ENCODE peak calls at places on chromosomes 3 and 15, in five cellular contexts. One of them, this sample, is unnamed.
A peak's percentile ranks its signal among the peaks of the same experiment; 100 is the strongest.

GRCh38 chr3:30548605-30549004 is 57.8 kb upstream of the TGFBR2 start:
- DNase-seq in suprapubic skin: no peak
- DNase-seq in stimulated activated effector memory CD8-positive, alpha-beta T cell treated with anti-CD3 and anti-CD28 coated beads, Interleukin-12 subunit alpha, Interleukin-12 subunit beta, amount 100 ng/mL, for 72 hours: no peak
- DNase-seq in CD8-positive, alpha-beta memory T cell: peak; percentile 1
- DNase-seq in foreskin fibroblast: peak; percentile 26
- DNase-seq in this sample: no peak

GRCh38 chr15:29925227-29926082 is 103.2 kb upstream of the TJP1 start:
- DNase-seq in foreskin fibroblast: peak; percentile 85
- DNase-seq in stimulated activated effector memory CD8-positive, alpha-beta T cell treated with anti-CD3 and anti-CD28 coated beads, Interleukin-12 subunit alpha, Interleukin-12 subunit beta, amount 100 ng/mL, for 72 hours: no peak
- DNase-seq in suprapubic skin: no peak
- DNase-seq in CD8-positive, alpha-beta memory T cell: no peak
- DNase-seq in this sample: no peak

GRCh38 chr3:64011685-64012084 is 11.6 kb downstream of the PSMD6 start:
- DNase-seq in stimulated activated effector memory CD8-positive, alpha-beta T cell treated with anti-CD3 and anti-CD28 coated beads, Interleukin-12 subunit alpha, Interleukin-12 subunit beta, amount 100 ng/mL, for 72 hours: no peak
- DNase-seq in foreskin fibroblast: peak; percentile 75
- DNase-seq in suprapubic skin: no peak
- DNase-seq in CD8-positive, alpha-beta memory T cell: no peak
- DNase-seq in this sample: no peak

GRCh38 chr15:65032823-65033537 is 3.5 kb upstream of the MTFMT start:
- DNase-seq in foreskin fibroblast: peak; percentile 71
- DNase-seq in suprapubic skin: no peak
- DNase-seq in stimulated activated effector memory CD8-positive, alpha-beta T cell treated with anti-CD3 and anti-CD28 coated beads, Interleukin-12 subunit alpha, Interleukin-12 subunit beta, amount 100 ng/mL, for 72 hours: peak; percentile 62
- DNase-seq in CD8-positive, alpha-beta memory T cell: no peak
- DNase-seq in this sample: no peak

GRCh38 chr3:123618768-123619484 is 34.1 kb upstream of the HACD2 start:
- DNase-seq in suprapubic skin: no peak
- DNase-seq in stimulated activated effector memory CD8-positive, alpha-beta T cell treated with anti-CD3 and anti-CD28 coated beads, Interleukin-12 subunit alpha, Interleukin-12 subunit beta, amount 100 ng/mL, for 72 hours: no peak
- DNase-seq in foreskin fibroblast: peak; percentile 88
- DNase-seq in CD8-positive, alpha-beta memory T cell: no peak
- DNase-seq in this sample: no peak

GRCh38 chr15:29631076-29632070 is 190.9 kb downstream of the TJP1 start:
- DNase-seq in CD8-positive, alpha-beta memory T cell: no peak
- DNase-seq in stimulated activated effector memory CD8-positive, alpha-beta T cell treated with anti-CD3 and anti-CD28 coated beads, Interleukin-12 subunit alpha, Interleukin-12 subunit beta, amount 100 ng/mL, for 72 hours: no peak
- DNase-seq in suprapubic skin: no peak
- DNase-seq in foreskin fibroblast: no peak
- DNase-seq in this sample: no peak

GRCh38 chr3:107217161-107217560 is 160.1 kb upstream of the CCDC54 start:
- DNase-seq in stimulated activated effector memory CD8-positive, alpha-beta T cell treated with anti-CD3 and anti-CD28 coated beads, Interleukin-12 subunit alpha, Interleukin-12 subunit beta, amount 100 ng/mL, for 72 hours: no peak
- DNase-seq in foreskin fibroblast: peak; percentile 95
- DNase-seq in CD8-positive, alpha-beta memory T cell: no peak
- DNase-seq in suprapubic skin: no peak
- DNase-seq in this sample: no peak

GRCh38 chr3:43213631-43214030 is 72.7 kb upstream of the SNRK start:
- DNase-seq in suprapubic skin: no peak
- DNase-seq in CD8-positive, alpha-beta memory T cell: no peak
- DNase-seq in foreskin fibroblast: no peak
- DNase-seq in stimulated activated effector memory CD8-positive, alpha-beta T cell treated with anti-CD3 and anti-CD28 coated beads, Interleukin-12 subunit alpha, Interleukin-12 subunit beta, amount 100 ng/mL, for 72 hours: no peak
- DNase-seq in this sample: no peak

GRCh38 chr3:120093923-120094775 is at the start of gene GSK3B:
- DNase-seq in suprapubic skin: peak; percentile 90
- DNase-seq in CD8-positive, alpha-beta memory T cell: peak; percentile 73
- DNase-seq in foreskin fibroblast: no peak
- DNase-seq in stimulated activated effector memory CD8-positive, alpha-beta T cell treated with anti-CD3 and anti-CD28 coated beads, Interleukin-12 subunit alpha, Interleukin-12 subunit beta, amount 100 ng/mL, for 72 hours: peak; percentile 100
- DNase-seq in this sample: peak; percentile 98

GRCh38 chr3:195133462-195133861 is 137.5 kb downstream of the XXYLT1 start:
- DNase-seq in stimulated activated effector memory CD8-positive, alpha-beta T cell treated with anti-CD3 and anti-CD28 coated beads, Interleukin-12 subunit alpha, Interleukin-12 subunit beta, amount 100 ng/mL, for 72 hours: peak; percentile 59
- DNase-seq in CD8-positive, alpha-beta memory T cell: peak; percentile 5
- DNase-seq in foreskin fibroblast: peak; percentile 77
- DNase-seq in suprapubic skin: no peak
- DNase-seq in this sample: no peak

GRCh38 chr15:49855917-49856637 is 235.2 kb downstream of the DTWD1 start:
- DNase-seq in suprapubic skin: no peak
- DNase-seq in foreskin fibroblast: peak; percentile 95
- DNase-seq in stimulated activated effector memory CD8-positive, alpha-beta T cell treated with anti-CD3 and anti-CD28 coated beads, Interleukin-12 subunit alpha, Interleukin-12 subunit beta, amount 100 ng/mL, for 72 hours: no peak
- DNase-seq in CD8-positive, alpha-beta memory T cell: no peak
- DNase-seq in this sample: no peak

GRCh38 chr3:9949115-9949514 is 3.1 kb downstream of the PRRT3 start:
- DNase-seq in CD8-positive, alpha-beta memory T cell: no peak
- DNase-seq in foreskin fibroblast: no peak
- DNase-seq in stimulated activated effector memory CD8-positive, alpha-beta T cell treated with anti-CD3 and anti-CD28 coated beads, Interleukin-12 subunit alpha, Interleukin-12 subunit beta, amount 100 ng/mL, for 72 hours: no peak
- DNase-seq in suprapubic skin: no peak
- DNase-seq in this sample: no peak

GRCh38 chr3:52315977-52316764 is at the start of gene DNAH1:
- DNase-seq in foreskin fibroblast: no peak
- DNase-seq in CD8-positive, alpha-beta memory T cell: no peak
- DNase-seq in suprapubic skin: no peak
- DNase-seq in stimulated activated effector memory CD8-positive, alpha-beta T cell treated with anti-CD3 and anti-CD28 coated beads, Interleukin-12 subunit alpha, Interleukin-12 subunit beta, amount 100 ng/mL, for 72 hours: no peak
- DNase-seq in this sample: no peak

GRCh38 chr3:104521606-104522336 is 844.9 kb upstream of the ALCAM start:
- DNase-seq in foreskin fibroblast: no peak
- DNase-seq in CD8-positive, alpha-beta memory T cell: no peak
- DNase-seq in suprapubic skin: no peak
- DNase-seq in stimulated activated effector memory CD8-positive, alpha-beta T cell treated with anti-CD3 and anti-CD28 coated beads, Interleukin-12 subunit alpha, Interleukin-12 subunit beta, amount 100 ng/mL, for 72 hours: no peak
- DNase-seq in this sample: no peak

GRCh38 chr15:83404143-83404542 is 43.0 kb upstream of the SH3GL3 start:
- DNase-seq in foreskin fibroblast: no peak
- DNase-seq in CD8-positive, alpha-beta memory T cell: no peak
- DNase-seq in stimulated activated effector memory CD8-positive, alpha-beta T cell treated with anti-CD3 and anti-CD28 coated beads, Interleukin-12 subunit alpha, Interleukin-12 subunit beta, amount 100 ng/mL, for 72 hours: no peak
- DNase-seq in suprapubic skin: no peak
- DNase-seq in this sample: no peak

GRCh38 chr3:126329927-126330725 is 27.1 kb downstream of the KLF15 start:
- DNase-seq in foreskin fibroblast: no peak
- DNase-seq in stimulated activated effector memory CD8-positive, alpha-beta T cell treated with anti-CD3 and anti-CD28 coated beads, Interleukin-12 subunit alpha, Interleukin-12 subunit beta, amount 100 ng/mL, for 72 hours: no peak
- DNase-seq in suprapubic skin: peak; percentile 29
- DNase-seq in CD8-positive, alpha-beta memory T cell: no peak
- DNase-seq in this sample: peak; percentile 28

GRCh38 chr3:107884719-107885460 is 205.9 kb downstream of the CD47 start:
- DNase-seq in stimulated activated effector memory CD8-positive, alpha-beta T cell treated with anti-CD3 and anti-CD28 coated beads, Interleukin-12 subunit alpha, Interleukin-12 subunit beta, amount 100 ng/mL, for 72 hours: no peak
- DNase-seq in foreskin fibroblast: peak; percentile 70
- DNase-seq in CD8-positive, alpha-beta memory T cell: no peak
- DNase-seq in suprapubic skin: no peak
- DNase-seq in this sample: no peak

GRCh38 chr15:55204464-55204863 is 7.7 kb upstream of the RSL24D1 start:
- DNase-seq in foreskin fibroblast: no peak
- DNase-seq in CD8-positive, alpha-beta memory T cell: no peak
- DNase-seq in suprapubic skin: no peak
- DNase-seq in stimulated activated effector memory CD8-positive, alpha-beta T cell treated with anti-CD3 and anti-CD28 coated beads, Interleukin-12 subunit alpha, Interleukin-12 subunit beta, amount 100 ng/mL, for 72 hours: no peak
- DNase-seq in this sample: no peak

GRCh38 chr3:110576962-110577361 is 494.7 kb upstream of the NECTIN3 start:
- DNase-seq in stimulated activated effector memory CD8-positive, alpha-beta T cell treated with anti-CD3 and anti-CD28 coated beads, Interleukin-12 subunit alpha, Interleukin-12 subunit beta, amount 100 ng/mL, for 72 hours: no peak
- DNase-seq in CD8-positive, alpha-beta memory T cell: no peak
- DNase-seq in foreskin fibroblast: peak; percentile 97
- DNase-seq in suprapubic skin: no peak
- DNase-seq in this sample: no peak

GRCh38 chr15:85142324-85142723 is 160.7 kb downstream of the PDE8A start:
- DNase-seq in stimulated activated effector memory CD8-positive, alpha-beta T cell treated with anti-CD3 and anti-CD28 coated beads, Interleukin-12 subunit alpha, Interleukin-12 subunit beta, amount 100 ng/mL, for 72 hours: no peak
- DNase-seq in suprapubic skin: no peak
- DNase-seq in foreskin fibroblast: peak; percentile 80
- DNase-seq in CD8-positive, alpha-beta memory T cell: no peak
- DNase-seq in this sample: no peak

GRCh38 chr15:79308874-79309273 is 2.0 kb upstream of the TMED3 start:
- DNase-seq in CD8-positive, alpha-beta memory T cell: no peak
- DNase-seq in foreskin fibroblast: no peak
- DNase-seq in stimulated activated effector memory CD8-positive, alpha-beta T cell treated with anti-CD3 and anti-CD28 coated beads, Interleukin-12 subunit alpha, Interleukin-12 subunit beta, amount 100 ng/mL, for 72 hours: no peak
- DNase-seq in suprapubic skin: no peak
- DNase-seq in this sample: no peak

GRCh38 chr3:144585953-144586352 is 614.3 kb downstream of the DIPK2A start:
- DNase-seq in stimulated activated effector memory CD8-positive, alpha-beta T cell treated with anti-CD3 and anti-CD28 coated beads, Interleukin-12 subunit alpha, Interleukin-12 subunit beta, amount 100 ng/mL, for 72 hours: no peak
- DNase-seq in foreskin fibroblast: no peak
- DNase-seq in CD8-positive, alpha-beta memory T cell: no peak
- DNase-seq in suprapubic skin: no peak
- DNase-seq in this sample: no peak

GRCh38 chr3:186708983-186709679 is 8.0 kb upstream of the KNG1 start:
- DNase-seq in stimulated activated effector memory CD8-positive, alpha-beta T cell treated with anti-CD3 and anti-CD28 coated beads, Interleukin-12 subunit alpha, Interleukin-12 subunit beta, amount 100 ng/mL, for 72 hours: no peak
- DNase-seq in suprapubic skin: no peak
- DNase-seq in foreskin fibroblast: peak; percentile 13
- DNase-seq in CD8-positive, alpha-beta memory T cell: no peak
- DNase-seq in this sample: no peak

GRCh38 chr15:52221730-52222129 is 30.5 kb upstream of the GNB5 start:
- DNase-seq in stimulated activated effector memory CD8-positive, alpha-beta T cell treated with anti-CD3 and anti-CD28 coated beads, Interleukin-12 subunit alpha, Interleukin-12 subunit beta, amount 100 ng/mL, for 72 hours: no peak
- DNase-seq in CD8-positive, alpha-beta memory T cell: no peak
- DNase-seq in foreskin fibroblast: no peak
- DNase-seq in suprapubic skin: no peak
- DNase-seq in this sample: no peak

GRCh38 chr15:74960286-74960685 is 3.7 kb upstream of the RPP25 start:
- DNase-seq in suprapubic skin: no peak
- DNase-seq in stimulated activated effector memory CD8-positive, alpha-beta T cell treated with anti-CD3 and anti-CD28 coated beads, Interleukin-12 subunit alpha, Interleukin-12 subunit beta, amount 100 ng/mL, for 72 hours: no peak
- DNase-seq in CD8-positive, alpha-beta memory T cell: no peak
- DNase-seq in foreskin fibroblast: no peak
- DNase-seq in this sample: no peak

GRCh38 chr3:183268361-183268760 is 15.3 kb downstream of the B3GNT5 start:
- DNase-seq in stimulated activated effector memory CD8-positive, alpha-beta T cell treated with anti-CD3 and anti-CD28 coated beads, Interleukin-12 subunit alpha, Interleukin-12 subunit beta, amount 100 ng/mL, for 72 hours: peak; percentile 28
- DNase-seq in suprapubic skin: no peak
- DNase-seq in CD8-positive, alpha-beta memory T cell: no peak
- DNase-seq in foreskin fibroblast: no peak
- DNase-seq in this sample: no peak

GRCh38 chr15:99326235-99326634 is 75.0 kb downstream of the LRRC28 start:
- DNase-seq in stimulated activated effector memory CD8-positive, alpha-beta T cell treated with anti-CD3 and anti-CD28 coated beads, Interleukin-12 subunit alpha, Interleukin-12 subunit beta, amount 100 ng/mL, for 72 hours: no peak
- DNase-seq in foreskin fibroblast: no peak
- DNase-seq in CD8-positive, alpha-beta memory T cell: no peak
- DNase-seq in suprapubic skin: no peak
- DNase-seq in this sample: no peak

GRCh38 chr15:30991301-30992072 is at the start of gene MTMR10:
- DNase-seq in CD8-positive, alpha-beta memory T cell: peak; percentile 65
- DNase-seq in foreskin fibroblast: peak; percentile 92
- DNase-seq in suprapubic skin: peak; percentile 84
- DNase-seq in stimulated activated effector memory CD8-positive, alpha-beta T cell treated with anti-CD3 and anti-CD28 coated beads, Interleukin-12 subunit alpha, Interleukin-12 subunit beta, amount 100 ng/mL, for 72 hours: peak; percentile 91
- DNase-seq in this sample: peak; percentile 86

GRCh38 chr3:46372492-46373359 is 2.0 kb downstream of the CCR5 start:
- DNase-seq in suprapubic skin: no peak
- DNase-seq in CD8-positive, alpha-beta memory T cell: no peak
- DNase-seq in stimulated activated effector memory CD8-positive, alpha-beta T cell treated with anti-CD3 and anti-CD28 coated beads, Interleukin-12 subunit alpha, Interleukin-12 subunit beta, amount 100 ng/mL, for 72 hours: no peak
- DNase-seq in foreskin fibroblast: peak; percentile 55
- DNase-seq in this sample: no peak

GRCh38 chr15:69314174-69314573 is 15.5 kb downstream of the PAQR5 start:
- DNase-seq in foreskin fibroblast: no peak
- DNase-seq in stimulated activated effector memory CD8-positive, alpha-beta T cell treated with anti-CD3 and anti-CD28 coated beads, Interleukin-12 subunit alpha, Interleukin-12 subunit beta, amount 100 ng/mL, for 72 hours: no peak
- DNase-seq in suprapubic skin: no peak
- DNase-seq in CD8-positive, alpha-beta memory T cell: no peak
- DNase-seq in this sample: peak; percentile 38

GRCh38 chr15:34861216-34861615 is 65.9 kb upstream of the ACTC1 start:
- DNase-seq in suprapubic skin: no peak
- DNase-seq in foreskin fibroblast: no peak
- DNase-seq in stimulated activated effector memory CD8-positive, alpha-beta T cell treated with anti-CD3 and anti-CD28 coated beads, Interleukin-12 subunit alpha, Interleukin-12 subunit beta, amount 100 ng/mL, for 72 hours: no peak
- DNase-seq in CD8-positive, alpha-beta memory T cell: no peak
- DNase-seq in this sample: no peak

GRCh38 chr3:127857270-127857801 is 35.0 kb upstream of the MGLL start:
- DNase-seq in CD8-positive, alpha-beta memory T cell: no peak
- DNase-seq in foreskin fibroblast: peak; percentile 52
- DNase-seq in suprapubic skin: no peak
- DNase-seq in stimulated activated effector memory CD8-positive, alpha-beta T cell treated with anti-CD3 and anti-CD28 coated beads, Interleukin-12 subunit alpha, Interleukin-12 subunit beta, amount 100 ng/mL, for 72 hours: no peak
- DNase-seq in this sample: no peak